ENCODE peak calls at places on chromosome 14, in seven cellular contexts. C is HepG2, E is HCT116, G is H1, O is K562, F is SK-N-SH, Y is GM12878. N is an unnamed sample.

GRCh38 chr14:23577710-23578392 is 739 bp downstream of the JPH4 start:
- DNase-seq in O (no peak), G (no peak), C (no peak), F (peak), E (no peak), Y (no peak), N (no peak)

GRCh38 chr14:38016497-38016896 is 191.2 kb upstream of the SSTR1 start:
- DNase-seq in C (peak), E (peak), F (no peak), O (no peak), G (no peak), Y (no peak), N (no peak)

GRCh38 chr14:103126088-103126872 is 3.0 kb downstream of the TNFAIP2 start:
- DNase-seq in G (no peak), Y (no peak), F (no peak), O (no peak), C (no peak), E (no peak), N (no peak)

GRCh38 chr14:101404426-101405170 is 156.7 kb upstream of the DIO3 start:
- DNase-seq in G (no peak), E (no peak), F (peak), C (no peak), O (no peak), Y (no peak), N (no peak)

GRCh38 chr14:30165255-30165654 is 237.6 kb upstream of the PRKD1 start:
- DNase-seq in E (no peak), Y (no peak), C (no peak), F (no peak), O (no peak), G (no peak), N (no peak)

GRCh38 chr14:98951521-98952152 is 320.4 kb downstream of the BCL11B start:
- DNase-seq in F (no peak), C (no peak), Y (no peak), G (no peak), O (no peak), E (no peak), N (no peak)

GRCh38 chr14:48857366-48857765 is 728.8 kb downstream of the RPS29 start:
- DNase-seq in O (no peak), F (no peak), E (no peak), C (no peak), Y (no peak), G (no peak), N (no peak)

GRCh38 chr14:87332001-87332400 is 661.0 kb downstream of the GALC start:
- DNase-seq in E (no peak), C (no peak), F (no peak), O (no peak), G (no peak), Y (no peak), N (no peak)

GRCh38 chr14:53517276-53517960 is 364.3 kb upstream of the DDHD1 start:
- DNase-seq in F (no peak), Y (no peak), O (no peak), C (no peak), E (no peak), G (no peak), N (no peak)

GRCh38 chr14:30194769-30195168 is 267.1 kb upstream of the PRKD1 start:
- DNase-seq in Y (no peak), F (no peak), E (no peak), O (no peak), G (no peak), C (no peak), N (no peak)

GRCh38 chr14:53779301-53779700 is 177.3 kb downstream of the BMP4 start:
- DNase-seq in C (no peak), F (no peak), G (no peak), Y (no peak), E (no peak), O (no peak), N (no peak)

GRCh38 chr14:95946867-95947266 is 70.2 kb downstream of the TUNAR start:
- DNase-seq in O (no peak), F (no peak), Y (no peak), C (no peak), G (no peak), E (no peak), N (no peak)

GRCh38 chr14:37599527-37600368 is 4.3 kb downstream of the TTC6 start:
- DNase-seq in G (no peak), Y (no peak), F (no peak), O (no peak), C (no peak), E (no peak), N (no peak)

GRCh38 chr14:100789460-100790417 is 36.2 kb upstream of the MEG3 start:
- DNase-seq in E (no peak), Y (no peak), C (no peak), G (no peak), F (no peak), O (no peak), N (no peak)

GRCh38 chr14:75711134-75711795 is 50.2 kb downstream of the TTLL5 start:
- DNase-seq in O (peak), G (no peak), C (peak), E (peak), F (peak), Y (no peak), N (peak)

GRCh38 chr14:53767566-53767965 is 189.1 kb downstream of the BMP4 start:
- DNase-seq in E (no peak), F (no peak), C (no peak), O (no peak), G (no peak), Y (no peak), N (no peak)

GRCh38 chr14:68109132-68109531 is 289.6 kb downstream of the RAD51B start:
- DNase-seq in C (no peak), O (no peak), Y (no peak), F (no peak), E (no peak), G (no peak), N (no peak)

GRCh38 chr14:76910371-76910890 is 84.2 kb downstream of the LRRC74A start:
- DNase-seq in C (no peak), E (no peak), Y (no peak), O (no peak), F (no peak), G (no peak), N (no peak)

GRCh38 chr14:95273041-95273978 is 46.4 kb downstream of the CLMN start:
- DNase-seq in Y (no peak), O (no peak), G (no peak), F (no peak), E (no peak), C (peak), N (no peak)

GRCh38 chr14:22865424-22866215 is 5.9 kb upstream of the LRP10 start:
- DNase-seq in C (no peak), G (no peak), E (no peak), Y (no peak), F (peak), O (peak), N (no peak)

GRCh38 chr14:22883191-22883976 is at the start of gene REM2:
- DNase-seq in Y (no peak), O (peak), F (peak), E (no peak), G (no peak), C (no peak), N (no peak)

GRCh38 chr14:77027538-77028383 is 747 bp downstream of the IRF2BPL start:
- DNase-seq in C (no peak), O (peak), Y (no peak), E (no peak), F (peak), G (no peak), N (no peak)

GRCh38 chr14:24861083-24861630 is 188.8 kb downstream of the STXBP6 start:
- DNase-seq in C (peak), E (no peak), O (no peak), Y (no peak), G (no peak), F (no peak), N (no peak)

GRCh38 chr14:77043177-77043983 is 14.9 kb upstream of the IRF2BPL start:
- DNase-seq in F (no peak), C (peak), G (no peak), Y (peak), E (no peak), O (no peak), N (no peak)

GRCh38 chr14:100291305-100292075 is 14.8 kb downstream of the SLC25A29 start:
- DNase-seq in F (peak), C (no peak), G (no peak), O (no peak), Y (no peak), E (no peak), N (no peak)

GRCh38 chr14:104047761-104048160 is 37.7 kb upstream of the ASPG start:
- DNase-seq in O (no peak), E (no peak), G (no peak), F (no peak), Y (no peak), C (no peak), N (no peak)

GRCh38 chr14:76976623-76977005 is 51.9 kb downstream of the IRF2BPL start:
- DNase-seq in G (no peak), E (no peak), O (no peak), F (no peak), C (no peak), Y (no peak), N (no peak)

GRCh38 chr14:87491816-87492215 is 501.2 kb downstream of the GALC start:
- DNase-seq in E (no peak), C (no peak), F (no peak), G (no peak), O (no peak), Y (no peak), N (no peak)

GRCh38 chr14:77085538-77085937 is 12.5 kb upstream of the CIPC start:
- DNase-seq in E (no peak), C (no peak), O (no peak), F (no peak), G (no peak), Y (no peak), N (no peak)

GRCh38 chr14:21095430-21096205 is 2.8 kb downstream of the ZNF219 start:
- DNase-seq in C (no peak), E (no peak), Y (no peak), F (peak), G (no peak), O (no peak), N (no peak)

GRCh38 chr14:91380610-91381371 is 36.8 kb downstream of the CCDC88C start:
- DNase-seq in F (no peak), O (no peak), E (no peak), C (no peak), G (no peak), Y (no peak), N (no peak)

GRCh38 chr14:100640481-100641273 is 53.5 kb upstream of the BEGAIN start:
- DNase-seq in Y (peak), C (no peak), E (no peak), O (no peak), G (no peak), F (no peak), N (no peak)

GRCh38 chr14:103169954-103170353 is 46.7 kb downstream of the TNFAIP2 start:
- DNase-seq in G (no peak), F (no peak), C (no peak), Y (no peak), E (no peak), O (no peak), N (no peak)

GRCh38 chr14:74488788-74489397 is 4.2 kb downstream of the NPC2 start:
- DNase-seq in C (no peak), Y (no peak), O (no peak), G (no peak), E (peak), F (no peak), N (no peak)

GRCh38 chr14:30214456-30215090 is 286.9 kb upstream of the PRKD1 start:
- DNase-seq in G (no peak), O (peak), Y (peak), E (peak), F (peak), C (peak), N (no peak)

GRCh38 chr14:55122441-55122986 is 6.5 kb upstream of the LGALS3 start:
- DNase-seq in G (no peak), O (peak), Y (no peak), F (peak), E (no peak), C (peak), N (no peak)

GRCh38 chr14:23186913-23187654 is 3.6 kb upstream of the SLC7A8 start:
- DNase-seq in G (no peak), O (peak), F (peak), C (peak), Y (peak), E (peak), N (peak)

GRCh38 chr14:23513466-23514008 is 38.0 kb downstream of the ZFHX2 start:
- DNase-seq in F (no peak), Y (no peak), O (no peak), C (no peak), E (no peak), G (no peak), N (no peak)

GRCh38 chr14:42556551-42556950 is 949.9 kb downstream of the LRFN5 start:
- DNase-seq in O (no peak), C (no peak), Y (no peak), G (no peak), F (no peak), E (no peak), N (no peak)

GRCh38 chr14:95185452-95186392 is 28.4 kb upstream of the DICER1 start:
- DNase-seq in E (no peak), F (no peak), G (no peak), Y (no peak), O (peak), C (no peak), N (no peak)

GRCh38 chr14:89618821-89619551 is 202.0 kb upstream of the FOXN3 start:
- DNase-seq in O (peak), C (peak), E (peak), F (peak), G (peak), Y (no peak), N (no peak)
- TF ChIP-seq CTCF in O (no peak), C (no peak), E (no peak), F (no peak), G (peak), Y (no peak), N (no peak)

DNA sequence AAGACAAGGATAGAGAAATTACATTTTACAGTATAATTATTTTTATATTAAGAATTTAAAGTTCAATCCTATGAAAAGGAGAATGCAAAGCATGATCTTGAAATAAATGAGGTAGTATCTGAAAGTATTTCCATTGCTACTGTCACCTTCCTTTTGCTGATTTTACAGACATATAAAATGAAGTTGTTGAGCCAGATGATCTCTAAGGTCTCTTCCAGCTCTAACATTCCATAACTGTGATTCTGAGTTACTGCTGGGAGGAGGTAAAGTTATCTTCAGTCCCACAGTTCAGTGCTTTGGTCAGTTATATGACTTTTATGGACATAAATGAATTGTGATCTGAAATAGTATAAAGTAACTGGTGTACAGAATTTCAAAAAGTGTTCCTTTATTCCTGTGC is 52.8 kb downstream of the SLC38A6 start:
- DNase-seq in F (no peak), G (no peak), E (no peak), O (no peak), C (no peak), Y (no peak), N (no peak)
- TF ChIP-seq SIN3A in F (no peak), G (no peak), E (no peak), O (no peak), C (no peak), Y (no peak), N (no peak)

DNA sequence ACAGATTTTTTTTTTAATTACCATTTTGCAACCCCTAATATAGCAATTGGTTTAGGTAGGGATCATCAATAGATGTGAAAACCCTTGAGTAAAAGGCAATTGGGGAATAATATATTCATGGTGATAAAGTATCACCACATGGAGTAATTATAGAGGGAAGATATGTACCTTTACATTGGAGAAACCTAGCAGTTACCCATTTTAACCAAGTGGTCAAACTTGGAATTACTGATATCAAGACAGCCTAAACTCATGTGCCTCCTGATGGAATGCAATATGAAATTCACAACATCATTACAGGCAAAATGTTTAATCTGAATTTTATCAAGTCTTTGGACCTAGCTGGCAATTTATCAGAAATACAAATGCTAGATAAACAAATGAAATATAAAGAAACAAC is 6.7 kb upstream of the SLC10A1 start:
- DNase-seq in Y (no peak), G (no peak), O (no peak), F (no peak), C (no peak), E (no peak), N (no peak)
- TF ChIP-seq CTCF in Y (no peak), G (no peak), O (no peak), F (peak), C (no peak), E (peak), N (no peak)

DNA sequence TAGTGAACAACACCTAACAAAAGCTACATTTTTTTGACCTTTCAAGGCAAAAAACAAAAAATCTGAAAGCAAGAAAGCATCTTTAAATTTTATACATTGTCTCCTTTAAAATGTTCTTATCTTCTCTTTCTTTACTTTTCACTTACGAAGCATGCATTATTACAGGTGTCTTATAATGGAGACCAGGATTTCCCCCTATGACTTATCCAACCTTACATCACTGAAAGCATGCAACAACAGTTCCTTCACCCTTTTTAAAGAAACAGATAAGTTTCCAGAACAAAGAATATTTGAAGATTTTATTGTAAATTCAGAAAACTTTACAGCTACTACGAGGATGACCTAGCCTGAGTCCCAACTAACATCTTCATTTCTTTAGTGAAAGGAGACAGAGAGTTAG is 277.2 kb downstream of the AKAP6 start:
- DNase-seq in Y (no peak), F (no peak), O (no peak), C (no peak), E (no peak), G (no peak), N (no peak)
- TF ChIP-seq SIN3A in Y (no peak), F (no peak), O (no peak), C (no peak), E (no peak), G (no peak), N (no peak)

DNA sequence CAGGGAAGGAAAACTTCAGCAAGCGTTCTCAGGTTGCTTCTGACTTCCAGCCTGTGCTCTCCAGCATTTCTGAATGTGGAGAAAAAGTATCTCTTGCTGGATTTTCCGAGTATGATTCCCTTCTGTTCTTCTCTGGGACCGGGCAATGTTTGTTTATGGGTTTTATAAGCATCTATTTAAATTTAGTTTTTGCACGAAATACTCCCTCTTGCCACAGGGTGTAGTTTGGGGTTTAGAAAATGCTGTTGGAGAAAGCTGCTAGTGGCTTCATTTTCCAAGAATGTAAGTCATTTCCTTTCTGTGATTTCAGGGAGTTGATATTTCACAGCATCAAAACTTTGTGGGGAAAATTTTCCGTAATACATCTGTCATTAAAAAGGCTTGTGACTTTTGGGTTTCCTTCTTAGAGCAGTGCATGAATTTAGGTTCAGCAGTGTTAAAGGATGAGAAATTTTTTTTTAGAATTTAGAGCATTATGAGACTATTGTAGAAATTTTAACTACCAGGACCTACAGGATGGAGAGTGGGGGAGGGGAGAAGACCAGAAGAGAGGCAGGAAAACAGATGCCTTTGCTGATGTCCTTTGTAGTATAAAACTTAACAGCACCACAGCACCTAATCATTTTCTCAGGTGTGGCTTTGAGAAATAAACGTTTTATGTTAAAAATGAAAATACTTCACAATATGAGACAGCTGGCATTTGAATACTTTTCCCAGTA is 1.5 kb downstream of the FRMD6 start:
- DNase-seq in F (no peak), G (no peak), E (no peak), C (no peak), O (no peak), Y (no peak), N (peak)
- TF ChIP-seq CTCF in F (peak), G (no peak), E (peak), C (no peak), O (no peak), Y (no peak), N (peak)

DNA sequence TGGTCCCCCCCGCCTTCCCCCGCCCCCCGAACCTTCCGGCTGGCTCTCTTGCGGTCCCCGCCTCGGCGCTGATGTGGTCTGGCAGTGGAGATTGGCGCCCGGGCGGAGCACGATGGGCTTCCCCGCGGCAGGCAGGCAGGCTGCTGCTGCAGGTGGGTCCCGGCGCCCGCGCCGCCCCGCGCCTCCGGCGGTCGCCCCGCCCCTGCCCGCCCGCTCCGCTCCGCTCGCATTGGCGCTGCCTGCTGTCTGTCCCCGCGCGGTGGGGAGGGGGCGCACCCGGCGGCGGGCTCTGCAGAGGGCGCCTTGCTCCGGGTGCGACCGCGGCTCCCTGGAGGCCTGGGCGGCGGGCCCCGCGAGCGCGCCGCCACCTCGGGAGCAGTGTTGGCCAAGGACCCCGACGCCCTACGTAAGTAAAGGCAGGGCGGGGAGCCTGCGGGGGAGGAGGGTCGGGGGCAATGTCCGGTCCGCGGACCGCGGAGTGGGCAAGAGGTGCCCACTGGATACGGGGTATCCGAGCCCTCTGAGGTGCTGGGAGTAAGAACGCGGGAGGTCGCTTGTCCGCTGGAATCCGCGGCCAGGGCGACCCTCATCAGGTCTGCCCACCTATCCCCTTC is at the start of gene AKAP5:
- DNase-seq in O (peak), E (no peak), C (peak), Y (no peak), F (peak), G (peak), N (no peak)
- TF ChIP-seq SIN3A in O (no peak), E (no peak), C (no peak), Y (peak), F (no peak), G (no peak), N (no peak)

GRCh38 chr14:92401561-92401960 is 78.6 kb downstream of the SLC24A4 start:
- DNase-seq in F (no peak), E (no peak), G (no peak), Y (no peak), O (no peak), C (no peak), N (no peak)
- TF ChIP-seq CTCF in F (no peak), E (no peak), G (no peak), Y (no peak), O (no peak), C (no peak), N (no peak)